ENCODE peak calls at places on chromosomes 1 and 21, in seven cellular contexts. A is IMR-90, I is A549, N is K562, D is SK-N-SH, V is GM12878, Z is HepG2. K is an unnamed sample.

GRCh38 chr21:34846601-34847112 is 177.9 kb downstream of the CLIC6 start:
- DNase-seq in N (no peak), I (peak; percentile 50), D (no peak), V (no peak), A (peak; percentile 89), Z (no peak), K (no peak)

GRCh38 chr1:206555473-206555935 is 48.2 kb downstream of the RASSF5 start:
- DNase-seq in D (no peak), V (no peak), Z (no peak), I (no peak), A (no peak), N (peak; percentile 91), K (no peak)

GRCh38 chr1:181459067-181459466 is 24.2 kb upstream of the CACNA1E start:
- DNase-seq in Z (no peak), N (no peak), A (no peak), V (no peak), I (no peak), D (no peak), K (no peak)

GRCh38 chr21:44420416-44421205 is 34.7 kb upstream of the LRRC3 start:
- DNase-seq in V (no peak), Z (no peak), A (no peak), I (no peak), N (no peak), D (no peak), K (no peak)

GRCh38 chr1:179586107-179586823 is 5.4 kb upstream of the TDRD5 start:
- DNase-seq in Z (no peak), N (peak; percentile 76), D (peak; percentile 93), A (no peak), I (peak; percentile 81), V (no peak), K (peak; percentile 84)

GRCh38 chr21:41933259-41934079 is 20.3 kb downstream of the C2CD2 start:
- DNase-seq in D (peak; percentile 48), I (no peak), A (peak; percentile 56), Z (no peak), V (no peak), N (no peak), K (no peak)

GRCh38 chr1:89125571-89126233 is at the start of gene GBP2:
- DNase-seq in D (no peak), N (peak; percentile 19), Z (peak; percentile 66), A (peak; percentile 85), V (peak; percentile 30), I (peak; percentile 26), K (no peak)

GRCh38 chr1:40980453-40981121 is 1.1 kb downstream of the CTPS1 start:
- DNase-seq in V (no peak), Z (no peak), A (peak; percentile 50), N (peak; percentile 71), D (peak; percentile 44), I (peak; percentile 61), K (no peak)

GRCh38 chr1:210565316-210565715 is 236.6 kb downstream of the HHAT start:
- DNase-seq in D (no peak), V (no peak), A (no peak), Z (no peak), N (no peak), I (no peak), K (no peak)

GRCh38 chr1:155003766-155004351 is 1.3 kb downstream of the ZBTB7B start:
- DNase-seq in Z (peak; percentile 70), I (peak; percentile 85), D (peak; percentile 80), V (no peak), N (peak; percentile 75), A (peak; percentile 38), K (peak; percentile 76)

GRCh38 chr1:32005522-32005921 is 8.1 kb upstream of the KHDRBS1 start:
- DNase-seq in N (no peak), V (peak; percentile 43), Z (no peak), I (no peak), D (no peak), A (no peak), K (no peak)

GRCh38 chr1:7174980-7175379 is 389.7 kb downstream of the CAMTA1 start:
- DNase-seq in D (no peak), V (no peak), I (no peak), N (no peak), Z (no peak), A (no peak), K (no peak)

GRCh38 chr1:165542015-165542631 is 1.7 kb upstream of the LRRC52 start:
- DNase-seq in V (no peak), D (no peak), A (no peak), I (no peak), Z (no peak), N (no peak), K (no peak)

GRCh38 chr1:91611498-91611917 is 110.9 kb downstream of the CDC7 start:
- DNase-seq in Z (no peak), I (peak; percentile 90), A (no peak), D (no peak), N (no peak), V (no peak), K (no peak)

GRCh38 chr21:21688877-21689276 is 690.7 kb downstream of the NCAM2 start:
- DNase-seq in D (peak; percentile 5), V (no peak), I (no peak), N (peak; percentile 5), A (peak; percentile 37), Z (no peak), K (peak; percentile 56)

GRCh38 chr1:183783896-183784637 is 20.9 kb upstream of the RGL1 start:
- DNase-seq in I (no peak), A (peak; percentile 91), D (no peak), V (no peak), Z (no peak), N (no peak), K (no peak)

GRCh38 chr1:200998323-200998722 is 25.2 kb downstream of the KIF21B start:
- DNase-seq in V (no peak), N (no peak), I (no peak), Z (no peak), A (no peak), D (no peak), K (no peak)

GRCh38 chr1:110880708-110881374 is 7.9 kb downstream of the CD53 start:
- DNase-seq in Z (no peak), I (no peak), D (no peak), N (peak; percentile 79), V (no peak), A (no peak), K (no peak)

GRCh38 chr1:228006034-228006792 is 585 bp upstream of the WNT3A start:
- DNase-seq in A (no peak), I (no peak), D (peak; percentile 34), Z (no peak), V (no peak), N (no peak), K (no peak)

DNA sequence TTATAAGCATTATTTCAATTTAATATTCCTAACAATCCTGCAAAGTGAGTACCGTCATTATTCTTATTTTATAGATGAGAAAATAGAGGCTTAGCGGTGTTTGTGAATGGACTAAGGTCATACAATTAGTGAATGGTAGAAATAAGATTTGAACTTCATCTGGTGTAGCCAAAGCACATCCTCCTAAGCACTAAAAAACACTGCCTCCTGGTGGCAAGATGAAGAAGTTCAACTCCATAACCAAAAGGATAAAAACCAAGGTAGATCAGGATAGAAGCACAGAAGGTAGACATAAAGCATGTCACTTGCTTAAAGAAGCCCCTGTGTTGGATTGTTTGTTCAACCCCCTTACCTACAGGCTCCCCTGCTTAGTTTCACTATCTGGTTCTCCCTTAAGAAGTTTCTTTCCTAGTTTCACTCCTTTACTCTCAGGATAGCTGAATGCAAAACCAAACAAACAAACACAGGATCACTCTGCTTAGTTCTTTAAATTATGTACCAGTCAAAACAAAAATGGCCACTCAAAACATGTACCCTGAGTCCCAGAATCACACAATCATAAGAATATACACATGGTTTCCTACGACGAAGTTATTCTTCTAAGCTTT is 12.7 kb upstream of the AIM2 start:
- DNase-seq in N (peak; percentile 26), D (no peak), Z (peak; percentile 6), A (no peak), I (peak; percentile 17), V (no peak), K (no peak)
- TF ChIP-seq RFX5 in N (no peak), D (no peak), Z (no peak), A (no peak), I (no peak), V (no peak), K (no peak)

GRCh38 chr21:28025111-28025510 is 967.6 kb downstream of the LTN1 start:
- DNase-seq in V (no peak), D (no peak), Z (no peak), I (no peak), N (no peak), A (no peak), K (no peak)
- TF ChIP-seq RFX5 in V (no peak), D (no peak), Z (no peak), I (no peak), N (no peak), A (no peak), K (no peak)

GRCh38 chr1:150486966-150487762 is at the start of gene TARS2:
- DNase-seq in I (peak; percentile 99), V (peak; percentile 99), D (peak; percentile 93), N (peak; percentile 98), Z (peak; percentile 97), A (peak; percentile 99), K (peak; percentile 93)
- TF ChIP-seq RFX5 in I (no peak), V (no peak), D (peak; percentile 63), N (no peak), Z (no peak), A (no peak), K (no peak)

GRCh38 chr1:240188139-240188538 is 96.5 kb downstream of the FMN2 start:
- DNase-seq in V (no peak), D (no peak), A (no peak), N (no peak), Z (no peak), I (no peak), K (no peak)
- TF ChIP-seq RFX5 in V (no peak), D (no peak), A (no peak), N (no peak), Z (no peak), I (no peak), K (no peak)